ENCODE peak calls at places on chromosomes 5 and 9, in eight cellular contexts. H is smooth muscle cell of the brain vasculature; J is posterior vena cava; I is SIG-M5; G is GM04503; B is activated CD8-positive, alpha-beta memory T cell treated with anti-CD3 and anti-CD28 coated beads, Interleukin-2, amount 50 U/mL, for 48 hours; T is astrocyte of the spinal cord; Q is GM13977. X is an unnamed sample.

GRCh38 chr5:30237189-30237588 is 956.3 kb upstream of the CDH6 start:
- DNase-seq in H (no peak), J (no peak), I (no peak), G (no peak), B (no peak), T (no peak), Q (no peak), X (no peak)

GRCh38 chr5:159824188-159825153 is 91.8 kb upstream of the ADRA1B start:
- DNase-seq in H (no peak), J (no peak), I (no peak), G (no peak), B (no peak), T (no peak), Q (no peak), X (no peak)

GRCh38 chr5:36214434-36214833 is 27.3 kb downstream of the NADK2 start:
- DNase-seq in H (no peak), J (no peak), I (no peak), G (no peak), B (no peak), T (no peak), Q (no peak), X (no peak)

GRCh38 chr5:124530916-124531315 is 215.5 kb downstream of the ZNF608 start:
- DNase-seq in H (no peak), J (no peak), I (no peak), G (no peak), B (no peak), T (no peak), Q (no peak), X (no peak)

GRCh38 chr5:91591076-91591475 is 208.0 kb upstream of the ARRDC3 start:
- DNase-seq in H (no peak), J (no peak), I (no peak), G (no peak), B (no peak), T (peak), Q (no peak), X (no peak)

GRCh38 chr9:18889550-18889949 is 143.5 kb downstream of the SAXO1 start:
- DNase-seq in H (no peak), J (no peak), I (no peak), G (no peak), B (no peak), T (no peak), Q (no peak), X (no peak)

GRCh38 chr5:42965934-42966333 is 74.2 kb downstream of the ANXA2R start:
- DNase-seq in H (no peak), J (no peak), I (no peak), G (no peak), B (no peak), T (no peak), Q (no peak), X (no peak)

GRCh38 chr5:140875085-140876065 is at the start of gene PCDHA12:
- DNase-seq in H (no peak), J (no peak), I (no peak), G (no peak), B (no peak), T (no peak), Q (no peak), X (peak)